ENCODE peak calls at places on chromosomes 2 and 18, in seven cellular contexts. One of them, this sample, is unnamed.

GRCh38 chr18:58558514-58558913 is 70.4 kb downstream of the ALPK2 start:
- DNase-seq in T-helper 17 cell: no peak
- DNase-seq in choroid plexus epithelial cell: no peak
- DNase-seq in NCI-H1436 treated with DMSO at 0.1 percent for 48 hours: no peak
- DNase-seq in astrocyte of the cerebellum: no peak
- DNase-seq in posterior cingulate gyrus: no peak
- DNase-seq in HCT116: no peak
- DNase-seq in this sample: no peak

GRCh38 chr2:160352492-160352891 is 141.1 kb downstream of the RBMS1 start:
- DNase-seq in T-helper 17 cell: no peak
- DNase-seq in choroid plexus epithelial cell: peak
- DNase-seq in HCT116: no peak
- DNase-seq in NCI-H1436 treated with DMSO at 0.1 percent for 48 hours: no peak
- DNase-seq in astrocyte of the cerebellum: no peak
- DNase-seq in posterior cingulate gyrus: no peak
- DNase-seq in this sample: no peak

GRCh38 chr18:57859314-57859713 is 56.2 kb upstream of the ATP8B1 start:
- DNase-seq in NCI-H1436 treated with DMSO at 0.1 percent for 48 hours: no peak
- DNase-seq in T-helper 17 cell: no peak
- DNase-seq in astrocyte of the cerebellum: no peak
- DNase-seq in HCT116: peak
- DNase-seq in choroid plexus epithelial cell: peak
- DNase-seq in posterior cingulate gyrus: no peak
- DNase-seq in this sample: no peak

GRCh38 chr2:180412224-180412623 is 405.1 kb upstream of the CWC22 start:
- DNase-seq in astrocyte of the cerebellum: no peak
- DNase-seq in T-helper 17 cell: no peak
- DNase-seq in choroid plexus epithelial cell: peak
- DNase-seq in NCI-H1436 treated with DMSO at 0.1 percent for 48 hours: no peak
- DNase-seq in posterior cingulate gyrus: no peak
- DNase-seq in HCT116: no peak
- DNase-seq in this sample: no peak

GRCh38 chr2:99680946-99681345 is 191.1 kb upstream of the REV1 start:
- DNase-seq in HCT116: no peak
- DNase-seq in NCI-H1436 treated with DMSO at 0.1 percent for 48 hours: no peak
- DNase-seq in T-helper 17 cell: no peak
- DNase-seq in astrocyte of the cerebellum: no peak
- DNase-seq in posterior cingulate gyrus: no peak
- DNase-seq in choroid plexus epithelial cell: peak
- DNase-seq in this sample: no peak

GRCh38 chr18:23307567-23308295 is 145.4 kb upstream of the RIOK3 start:
- DNase-seq in astrocyte of the cerebellum: no peak
- DNase-seq in choroid plexus epithelial cell: peak
- DNase-seq in NCI-H1436 treated with DMSO at 0.1 percent for 48 hours: no peak
- DNase-seq in T-helper 17 cell: no peak
- DNase-seq in HCT116: peak
- DNase-seq in posterior cingulate gyrus: no peak
- DNase-seq in this sample: no peak

GRCh38 chr2:163474319-163474744 is 261.5 kb downstream of the FIGN start:
- DNase-seq in T-helper 17 cell: no peak
- DNase-seq in HCT116: no peak
- DNase-seq in NCI-H1436 treated with DMSO at 0.1 percent for 48 hours: no peak
- DNase-seq in astrocyte of the cerebellum: no peak
- DNase-seq in choroid plexus epithelial cell: no peak
- DNase-seq in posterior cingulate gyrus: no peak
- DNase-seq in this sample: no peak

GRCh38 chr2:187547353-187547979 is 6.8 kb downstream of the TFPI start:
- DNase-seq in T-helper 17 cell: no peak
- DNase-seq in NCI-H1436 treated with DMSO at 0.1 percent for 48 hours: no peak
- DNase-seq in HCT116: peak
- DNase-seq in astrocyte of the cerebellum: peak
- DNase-seq in choroid plexus epithelial cell: peak
- DNase-seq in posterior cingulate gyrus: no peak
- DNase-seq in this sample: no peak

GRCh38 chr2:199019898-199020507 is 437.7 kb downstream of the SATB2 start:
- DNase-seq in choroid plexus epithelial cell: peak
- DNase-seq in astrocyte of the cerebellum: peak
- DNase-seq in HCT116: peak
- DNase-seq in NCI-H1436 treated with DMSO at 0.1 percent for 48 hours: no peak
- DNase-seq in T-helper 17 cell: no peak
- DNase-seq in posterior cingulate gyrus: peak
- DNase-seq in this sample: no peak

GRCh38 chr2:120552800-120553471 is 182.7 kb upstream of the GLI2 start:
- DNase-seq in choroid plexus epithelial cell: peak
- DNase-seq in HCT116: peak
- DNase-seq in NCI-H1436 treated with DMSO at 0.1 percent for 48 hours: no peak
- DNase-seq in T-helper 17 cell: no peak
- DNase-seq in astrocyte of the cerebellum: peak
- DNase-seq in posterior cingulate gyrus: peak
- DNase-seq in this sample: peak

GRCh38 chr2:109284816-109285215 is 155.8 kb downstream of the SH3RF3 start:
- DNase-seq in posterior cingulate gyrus: peak
- DNase-seq in astrocyte of the cerebellum: peak
- DNase-seq in choroid plexus epithelial cell: peak
- DNase-seq in NCI-H1436 treated with DMSO at 0.1 percent for 48 hours: no peak
- DNase-seq in T-helper 17 cell: no peak
- DNase-seq in HCT116: no peak
- DNase-seq in this sample: no peak

GRCh38 chr2:227436436-227436835 is 35.5 kb upstream of the AGFG1 start:
- DNase-seq in astrocyte of the cerebellum: no peak
- DNase-seq in posterior cingulate gyrus: no peak
- DNase-seq in choroid plexus epithelial cell: no peak
- DNase-seq in HCT116: no peak
- DNase-seq in T-helper 17 cell: no peak
- DNase-seq in NCI-H1436 treated with DMSO at 0.1 percent for 48 hours: no peak
- DNase-seq in this sample: no peak

GRCh38 chr2:46924038-46924437 is 8.4 kb upstream of the MCFD2 start:
- DNase-seq in T-helper 17 cell: no peak
- DNase-seq in NCI-H1436 treated with DMSO at 0.1 percent for 48 hours: no peak
- DNase-seq in HCT116: no peak
- DNase-seq in posterior cingulate gyrus: no peak
- DNase-seq in choroid plexus epithelial cell: no peak
- DNase-seq in astrocyte of the cerebellum: no peak
- DNase-seq in this sample: no peak

GRCh38 chr2:230850358-230850658 is 14.4 kb upstream of the ITM2C start:
- DNase-seq in choroid plexus epithelial cell: no peak
- DNase-seq in NCI-H1436 treated with DMSO at 0.1 percent for 48 hours: no peak
- DNase-seq in astrocyte of the cerebellum: no peak
- DNase-seq in posterior cingulate gyrus: no peak
- DNase-seq in T-helper 17 cell: no peak
- DNase-seq in HCT116: no peak
- DNase-seq in this sample: no peak

GRCh38 chr2:199955339-199956061 is at the start of the genes MAIP1 and TYW5:
- DNase-seq in posterior cingulate gyrus: peak
- DNase-seq in HCT116: peak
- DNase-seq in NCI-H1436 treated with DMSO at 0.1 percent for 48 hours: peak
- DNase-seq in choroid plexus epithelial cell: peak
- DNase-seq in T-helper 17 cell: peak
- DNase-seq in astrocyte of the cerebellum: peak
- DNase-seq in this sample: peak

GRCh38 chr2:231241755-231242507 is 43.5 kb downstream of the ARMC9 start:
- DNase-seq in NCI-H1436 treated with DMSO at 0.1 percent for 48 hours: no peak
- DNase-seq in HCT116: no peak
- DNase-seq in choroid plexus epithelial cell: peak
- DNase-seq in T-helper 17 cell: no peak
- DNase-seq in astrocyte of the cerebellum: no peak
- DNase-seq in posterior cingulate gyrus: no peak
- DNase-seq in this sample: peak

GRCh38 chr2:191246820-191247380 is 1.7 kb downstream of the MYO1B start:
- DNase-seq in posterior cingulate gyrus: no peak
- DNase-seq in NCI-H1436 treated with DMSO at 0.1 percent for 48 hours: no peak
- DNase-seq in astrocyte of the cerebellum: no peak
- DNase-seq in choroid plexus epithelial cell: peak
- DNase-seq in T-helper 17 cell: no peak
- DNase-seq in HCT116: no peak
- DNase-seq in this sample: no peak

GRCh38 chr18:4074647-4075046 is 380.5 kb downstream of the DLGAP1 start:
- DNase-seq in NCI-H1436 treated with DMSO at 0.1 percent for 48 hours: no peak
- DNase-seq in T-helper 17 cell: no peak
- DNase-seq in choroid plexus epithelial cell: no peak
- DNase-seq in posterior cingulate gyrus: no peak
- DNase-seq in astrocyte of the cerebellum: no peak
- DNase-seq in HCT116: no peak
- DNase-seq in this sample: no peak